ENCODE peak calls at places on chromosomes 11 and 22, in nine cellular contexts. B is heart left ventricle, A is fibroblast of lung, I is small intestine, U is spleen, M is IMR-90, S is pancreas, C is colonic mucosa, O is GM23248. X is an unnamed sample.

GRCh38 chr11:35043933-35044332 is 95.0 kb upstream of the CD44 start:
- DNase-seq in B (no peak), A (peak; percentile 59), I (no peak), U (no peak), M (no peak), S (no peak), C (no peak), O (no peak), X (peak; percentile 43)

GRCh38 chr11:36427876-36428275 is 82.2 kb downstream of the TRAF6 start:
- DNase-seq in B (no peak), A (no peak), I (no peak), U (peak; percentile 73), M (no peak), S (no peak), C (no peak), O (peak; percentile 44), X (no peak)

GRCh38 chr11:47247502-47247901 is 1.1 kb downstream of the ACP2 start:
- DNase-seq in B (no peak), A (no peak), I (no peak), U (no peak), M (no peak), S (no peak), C (no peak), O (no peak), X (no peak)

GRCh38 chr22:19832476-19833108 is 22.1 kb downstream of the GNB1L start:
- DNase-seq in B (no peak), A (no peak), I (no peak), U (no peak), M (no peak), S (no peak), C (peak; percentile 11), O (no peak), X (no peak)

GRCh38 chr22:19941365-19942070 is at the start of the genes COMT and TXNRD2:
- DNase-seq in B (peak; percentile 77), A (peak; percentile 62), I (peak; percentile 66), U (peak; percentile 95), M (peak; percentile 57), S (peak; percentile 88), C (peak; percentile 74), O (peak; percentile 88), X (peak; percentile 78)

GRCh38 chr11:23932485-23932898 is 564.4 kb upstream of the LUZP2 start:
- DNase-seq in B (no peak), A (peak; percentile 31), I (peak; percentile 65), U (no peak), M (peak; percentile 70), S (no peak), C (no peak), O (peak; percentile 44), X (no peak)

GRCh38 chr11:3796796-3797328 is 492 bp downstream of the NUP98 start:
- DNase-seq in B (no peak), A (no peak), I (peak; percentile 12), U (no peak), M (no peak), S (no peak), C (no peak), O (peak; percentile 73), X (no peak)

GRCh38 chr11:47891886-47892285 is 43.7 kb upstream of the NUP160 start:
- DNase-seq in B (no peak), A (no peak), I (no peak), U (no peak), M (no peak), S (no peak), C (no peak), O (no peak), X (no peak)

GRCh38 chr22:38069372-38070249 is 12.4 kb downstream of the PICK1 start:
- DNase-seq in B (peak; percentile 82), A (peak; percentile 42), I (no peak), U (no peak), M (peak; percentile 29), S (no peak), C (peak; percentile 29), O (peak; percentile 21), X (no peak)

GRCh38 chr22:29306830-29307657 is 594 bp downstream of the GAS2L1 start:
- DNase-seq in B (peak; percentile 90), A (peak; percentile 70), I (peak; percentile 80), U (peak; percentile 86), M (peak; percentile 61), S (peak; percentile 91), C (peak; percentile 86), O (peak; percentile 94), X (peak; percentile 91)

DNA sequence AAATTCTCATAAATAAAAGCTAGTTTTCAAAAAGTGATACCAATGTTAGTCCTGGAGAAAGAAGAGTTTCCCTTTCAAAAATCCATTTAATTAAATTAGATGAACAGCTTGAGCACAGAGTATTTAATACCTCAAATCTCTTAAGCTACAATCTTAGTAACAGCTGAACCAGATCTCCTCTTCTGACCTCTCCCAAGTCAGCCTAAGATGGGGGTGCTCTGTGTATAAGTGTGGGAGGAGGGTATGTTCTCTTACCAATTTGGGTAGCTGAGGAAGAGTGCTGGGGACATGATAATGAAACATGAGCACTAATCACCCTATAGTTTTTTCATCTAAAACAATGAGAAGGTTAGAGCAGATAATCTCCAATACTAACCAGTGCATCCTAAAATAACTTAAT is 9.6 kb downstream of the TPH1 start:
- DNase-seq in B (no peak), A (no peak), I (no peak), U (no peak), M (no peak), S (no peak), C (no peak), O (no peak), X (no peak)
- H3K9me3 ChIP-seq in B (no peaks in the 10 kb centered on the region), A (no peaks in the 10 kb centered on the region), I (no peaks in the 10 kb centered on the region), U (no peaks in the 10 kb centered on the region), M (no peaks in the 10 kb centered on the region), S (no peaks in the 10 kb centered on the region), C (no peaks in the 10 kb centered on the region), O (no peaks in the 10 kb centered on the region), X (no peaks in the 10 kb centered on the region)

GRCh38 chr11:131375936-131376335 is 5.5 kb downstream of the NTM start:
- DNase-seq in B (no peak), A (no peak), I (no peak), U (no peak), M (no peak), S (no peak), C (no peak), O (no peak), X (no peak)
- H3K27ac ChIP-seq in B (no peak overlapping the region), A (no peak overlapping the region), I (no peak overlapping the region), U (no peak overlapping the region), M (no peak overlapping the region), S (no peak overlapping the region), C (no peak overlapping the region), O (no peak overlapping the region), X (no peak overlapping the region)

DNA sequence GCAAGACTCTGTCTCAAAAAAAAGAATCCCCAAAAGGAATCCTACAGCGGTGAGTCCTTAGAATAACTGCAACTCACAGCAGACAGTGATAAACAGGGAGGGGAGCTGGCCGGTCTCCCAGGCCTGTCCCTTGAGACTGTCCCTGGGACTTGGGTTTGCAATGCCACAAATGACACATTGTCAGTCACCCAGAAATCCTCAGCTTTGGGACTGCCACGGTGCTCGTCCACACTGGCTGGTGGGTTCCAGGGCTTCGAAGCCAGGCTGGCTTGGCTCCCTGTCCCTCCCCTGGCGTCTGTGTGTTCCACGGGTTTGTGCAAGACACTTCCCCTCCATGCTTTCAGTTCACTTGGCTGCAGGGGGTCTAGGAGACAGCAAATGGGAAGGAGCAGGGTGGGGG is 86.0 kb upstream of the SHISAL1 start:
- DNase-seq in B (peak; percentile 8), A (no peak), I (no peak), U (peak; percentile 51), M (no peak), S (peak; percentile 44), C (peak; percentile 8), O (no peak), X (peak; percentile 33)
- H3K27me3 ChIP-seq in B (peaks cover 10% of the 10 kb centered on the region), A (peaks cover 6% of the 10 kb centered on the region), I (no peaks in the 10 kb centered on the region), U (peaks cover 7% of the 10 kb centered on the region), M (peaks cover 19% of the 10 kb centered on the region), S (no peaks in the 10 kb centered on the region), C (no peaks in the 10 kb centered on the region), O (peaks cover 5% of the 10 kb centered on the region), X (no peaks in the 10 kb centered on the region)

GRCh38 chr22:48268293-48268692 is 1505.8 kb downstream of the TBC1D22A start:
- DNase-seq in B (no peak), A (no peak), I (no peak), U (no peak), M (no peak), S (no peak), C (peak; percentile 15), O (no peak), X (no peak)
- H3K9me3 ChIP-seq in B (no peaks in the 10 kb centered on the region), A (no peaks in the 10 kb centered on the region), I (no peaks in the 10 kb centered on the region), U (no peaks in the 10 kb centered on the region), M (peaks cover 62% of the 10 kb centered on the region), S (no peaks in the 10 kb centered on the region), C (no peaks in the 10 kb centered on the region), O (no peaks in the 10 kb centered on the region), X (no peaks in the 10 kb centered on the region)

GRCh38 chr11:94671553-94672366 is 96.4 kb upstream of the AMOTL1 start:
- DNase-seq in B (no peak), A (no peak), I (no peak), U (no peak), M (no peak), S (no peak), C (no peak), O (peak; percentile 65), X (no peak)
- H3K27ac ChIP-seq in B (no peak overlapping the region), A (no peak overlapping the region), I (no peak overlapping the region), U (no peak overlapping the region), M (no peak overlapping the region), S (no peak overlapping the region), C (no peak overlapping the region), O (no peak overlapping the region), X (no peak overlapping the region)

GRCh38 chr11:2445948-2446551 is 1.2 kb downstream of the KCNQ1 start:
- DNase-seq in B (peak; percentile 43), A (no peak), I (peak; percentile 56), U (peak; percentile 80), M (no peak), S (peak; percentile 87), C (peak; percentile 55), O (no peak), X (no peak)
- H3K27me3 ChIP-seq in B (peaks cover 3% of the 10 kb centered on the region), A (peaks cover 4% of the 10 kb centered on the region), I (no peaks in the 10 kb centered on the region), U (peaks cover 31% of the 10 kb centered on the region), M (peaks cover 55% of the 10 kb centered on the region), S (no peaks in the 10 kb centered on the region), C (no peaks in the 10 kb centered on the region), O (peaks cover 38% of the 10 kb centered on the region), X (peaks cover 33% of the 10 kb centered on the region)